ENCODE peak calls at places on chromosomes 3 and 15, in eight cellular contexts. P, O, F, R, H, L, T and A are unnamed samples.

GRCh38 chr3:112767177-112767576 is 79.5 kb downstream of the CD200R1L start:
- DNase-seq in H (no peak), T (no peak), O (no peak), F (no peak), L (no peak), R (no peak), P (no peak), A (no peak)

GRCh38 chr3:17730318-17730967 is 12.0 kb downstream of the TBC1D5 start:
- DNase-seq in F (no peak), L (no peak), O (no peak), T (no peak), H (peak; percentile 41), P (no peak), R (peak; percentile 49), A (no peak)

GRCh38 chr3:133448478-133449122 is 48.7 kb downstream of the BFSP2 start:
- DNase-seq in P (no peak), F (no peak), H (peak; percentile 22), T (no peak), O (no peak), L (no peak), R (no peak), A (no peak)

GRCh38 chr3:179898024-179898423 is 138.7 kb downstream of the PEX5L start:
- DNase-seq in F (no peak), P (no peak), T (no peak), L (no peak), H (peak; percentile 38), R (peak; percentile 55), O (no peak), A (peak; percentile 20)

GRCh38 chr15:84600331-84600686 is 500 bp upstream of the ZSCAN2 start:
- DNase-seq in P (peak; percentile 86), F (peak; percentile 92), O (peak; percentile 82), T (peak; percentile 82), R (peak; percentile 83), H (peak; percentile 93), L (peak; percentile 89), A (peak; percentile 61)

GRCh38 chr15:36653851-36654250 is 74.4 kb downstream of the CDIN1 start:
- DNase-seq in L (no peak), O (no peak), T (no peak), F (no peak), H (no peak), P (no peak), R (no peak), A (no peak)

GRCh38 chr15:100592898-100593297 is 9.1 kb downstream of the LINS1 start:
- DNase-seq in P (no peak), L (no peak), H (no peak), T (no peak), O (no peak), F (no peak), R (peak; percentile 71), A (no peak)

GRCh38 chr3:31917303-31917903 is 63.7 kb downstream of the OSBPL10 start:
- DNase-seq in P (no peak), O (no peak), R (no peak), L (no peak), H (no peak), T (no peak), F (no peak), A (no peak)

GRCh38 chr15:72554471-72555425 is 80.6 kb downstream of the ARIH1 start:
- DNase-seq in T (no peak), O (no peak), R (peak; percentile 84), P (no peak), F (no peak), L (no peak), H (no peak), A (no peak)

GRCh38 chr15:76058714-76059319 is 968 bp upstream of the TMEM266 start:
- DNase-seq in P (no peak), O (no peak), R (no peak), L (peak; percentile 21), T (no peak), H (peak; percentile 62), F (no peak), A (no peak)

GRCh38 chr3:23797490-23797889 is 8.3 kb upstream of the UBE2E1 start:
- DNase-seq in O (no peak), P (no peak), F (no peak), T (no peak), R (no peak), H (no peak), L (no peak), A (no peak)

GRCh38 chr3:3628676-3629328 is 170.4 kb upstream of the LRRN1 start:
- DNase-seq in P (no peak), F (no peak), H (no peak), L (no peak), R (no peak), O (no peak), T (no peak), A (no peak)

GRCh38 chr3:102514241-102514640 is 79.4 kb downstream of the ZPLD1 start:
- DNase-seq in L (no peak), F (no peak), O (no peak), P (no peak), R (no peak), H (no peak), T (no peak), A (no peak)

GRCh38 chr3:151197981-151198767 is 4.8 kb downstream of the GPR171 start:
- DNase-seq in O (no peak), H (no peak), R (peak; percentile 74), P (no peak), L (no peak), F (no peak), T (no peak), A (no peak)

GRCh38 chr3:94593531-94594150 is 530.8 kb downstream of the NSUN3 start:
- DNase-seq in P (no peak), H (no peak), T (no peak), L (no peak), R (no peak), F (no peak), O (no peak), A (no peak)

GRCh38 chr3:11367116-11367781 is 95.1 kb downstream of the ATG7 start:
- DNase-seq in O (no peak), F (peak; percentile 79), P (peak; percentile 41), R (peak; percentile 73), T (peak; percentile 71), L (peak; percentile 66), H (peak; percentile 32), A (no peak)

GRCh38 chr3:196097373-196098154 is 15.7 kb upstream of the TFRC start:
- DNase-seq in L (no peak), F (no peak), R (no peak), T (no peak), P (no peak), H (no peak), O (no peak), A (no peak)

GRCh38 chr3:125326957-125327356 is 48.2 kb downstream of the ZNF148 start:
- DNase-seq in L (no peak), T (no peak), O (no peak), P (no peak), F (no peak), H (no peak), R (no peak), A (no peak)

GRCh38 chr15:77877869-77878577 is 199.5 kb downstream of the TBC1D2B start:
- DNase-seq in O (no peak), F (no peak), T (no peak), P (no peak), R (no peak), H (no peak), L (no peak), A (no peak)

GRCh38 chr3:81218023-81218422 is 543.4 kb downstream of the GBE1 start:
- DNase-seq in O (no peak), T (no peak), L (no peak), H (no peak), R (no peak), F (no peak), P (no peak), A (no peak)

GRCh38 chr15:75368689-75369239 is 357 bp upstream of the MAN2C1 start:
- DNase-seq in R (peak; percentile 17), F (no peak), O (no peak), T (no peak), L (no peak), P (no peak), H (no peak), A (no peak)

GRCh38 chr3:51385621-51386091 is 565 bp downstream of the MANF start:
- DNase-seq in P (no peak), T (no peak), O (no peak), F (no peak), H (no peak), L (peak; percentile 15), R (no peak), A (no peak)
- TF ChIP-seq POLR2A in P (no peak), T (no peak), O (no peak), F (no peak), H (no peak), L (no peak), R (no peak), A (peak; percentile 12)

GRCh38 chr15:41827880-41828746 is at the start of gene JMJD7:
- DNase-seq in H (peak; percentile 96), O (peak; percentile 98), T (peak; percentile 98), F (peak; percentile 97), P (peak; percentile 96), R (peak; percentile 81), L (peak; percentile 96), A (peak; percentile 97)
- TF ChIP-seq POLR2A in H (peak; percentile 91), O (no peak), T (peak; percentile 80), F (peak; percentile 61), P (peak; percentile 85), R (peak; percentile 59), L (peak; percentile 31), A (peak; percentile 69)

DNA sequence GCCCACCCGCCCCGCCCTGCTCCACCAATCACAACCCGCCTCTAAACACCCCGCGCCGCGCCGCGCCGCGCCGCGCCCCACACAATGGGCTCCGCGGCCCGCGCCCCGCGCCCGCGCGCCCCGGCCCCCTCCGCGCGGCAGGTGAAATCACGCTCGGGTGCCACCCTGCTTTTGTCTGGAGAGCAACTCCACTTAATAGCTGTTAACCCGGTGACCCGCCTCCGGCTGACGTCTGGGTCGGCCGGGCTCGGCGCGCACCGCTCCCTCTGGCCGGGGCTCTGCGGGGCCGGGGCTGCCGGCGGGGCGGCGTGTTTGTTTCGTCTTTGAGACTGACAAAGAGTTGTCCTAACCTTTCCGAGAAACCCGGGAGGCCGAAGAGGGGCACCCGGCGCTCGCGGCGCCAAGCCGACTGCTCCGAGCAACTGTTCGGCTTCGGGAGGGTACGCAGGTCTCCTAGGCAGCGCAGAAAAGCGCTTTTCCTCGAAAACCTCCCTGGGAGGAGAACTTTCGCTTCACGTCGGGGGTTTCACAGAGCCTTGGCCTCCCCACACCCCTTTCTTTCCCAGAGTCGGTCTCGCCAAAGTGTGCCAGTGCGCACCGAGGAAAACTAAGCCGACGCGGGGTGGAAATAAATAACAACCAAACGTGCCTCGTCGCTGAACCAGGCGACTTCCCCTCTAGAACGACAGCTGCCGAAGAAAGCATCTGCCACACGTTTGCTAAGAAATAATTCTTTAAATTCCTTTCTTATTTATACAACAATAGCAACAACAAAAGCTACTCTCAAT is 518.4 kb downstream of the FOXP1 start:
- DNase-seq in F (peak; percentile 77), T (peak; percentile 76), O (peak; percentile 82), L (peak; percentile 65), R (peak; percentile 41), P (peak; percentile 74), H (peak; percentile 76), A (peak; percentile 30)
- TF ChIP-seq POLR2A in F (no peak), T (peak; percentile 11), O (no peak), L (no peak), R (peak; percentile 42), P (no peak), H (peak; percentile 62), A (no peak)

GRCh38 chr3:122322095-122323075 is 2.7 kb upstream of the CSTA start:
- DNase-seq in T (no peak), H (no peak), R (no peak), L (no peak), O (no peak), F (no peak), P (no peak), A (no peak)

GRCh38 chr3:122325769-122326168 is 721 bp downstream of the CSTA start:
- DNase-seq in O (no peak), T (no peak), L (no peak), F (no peak), H (no peak), P (no peak), R (no peak), A (no peak)

GRCh38 chr3:122324871-122325323 is at the start of gene CSTA:
- DNase-seq in R (no peak), H (no peak), L (no peak), F (no peak), T (no peak), O (no peak), P (no peak), A (no peak)
- TF ChIP-seq POLR2A in R (no peak), H (no peak), L (no peak), F (no peak), T (no peak), O (no peak), P (no peak), A (no peak)